ENCODE peak calls at places on chromosomes 11 and 22, in four cellular contexts. O, D, W and Z are unnamed samples.

GRCh38 chr11:94786264-94787126 is 18.3 kb downstream of the AMOTL1 start:
- DNase-seq in D (peak; percentile 33), W (no peak), O (peak; percentile 31), Z (peak; percentile 16)

GRCh38 chr11:63970902-63971301 is 3.5 kb upstream of the COX8A start:
- DNase-seq in W (no peak), D (no peak), O (no peak), Z (peak; percentile 48)

GRCh38 chr11:62390727-62391126 is 28.1 kb upstream of the SCGB1A1 start:
- DNase-seq in D (no peak), O (no peak), W (no peak), Z (no peak)

GRCh38 chr22:19806213-19807160 is 45.9 kb downstream of the TBX1 start:
- DNase-seq in D (peak; percentile 100), W (no peak), O (peak; percentile 42), Z (no peak)

GRCh38 chr22:46582281-46582811 is 37.8 kb upstream of the GRAMD4 start:
- DNase-seq in O (no peak), D (no peak), W (no peak), Z (no peak)

GRCh38 chr11:50075856-50076255 is 43.2 kb downstream of the OR4C45 start:
- DNase-seq in O (no peak), W (no peak), D (no peak), Z (no peak)

GRCh38 chr11:108597736-108598355 is 4.3 kb upstream of the EXPH5 start:
- DNase-seq in O (no peak), W (no peak), D (no peak), Z (no peak)

GRCh38 chr22:19756288-19757128 is 4.1 kb upstream of the TBX1 start:
- DNase-seq in W (no peak), O (peak; percentile 54), D (peak; percentile 99), Z (peak; percentile 35)

GRCh38 chr11:134543144-134544044 is 131.4 kb upstream of the B3GAT1 start:
- DNase-seq in W (no peak), D (no peak), O (no peak), Z (no peak)

GRCh38 chr11:118304227-118304808 is at the start of gene CD3E:
- DNase-seq in D (no peak), O (no peak), W (no peak), Z (no peak)

GRCh38 chr11:35077709-35078695 is 61.0 kb upstream of the CD44 start:
- DNase-seq in W (peak; percentile 88), D (no peak), O (peak; percentile 60), Z (no peak)
- TF ChIP-seq CHD4 in W (no peak), D (no peak), O (no peak), Z (no peak)

GRCh38 chr11:5524756-5525155 is 8.3 kb upstream of the UBQLNL start:
- DNase-seq in O (no peak), W (no peak), D (no peak), Z (no peak)
- TF ChIP-seq CHD4 in O (no peak), W (no peak), D (no peak), Z (no peak)

GRCh38 chr11:44564198-44564597 is 1.3 kb upstream of the CD82 start:
- DNase-seq in W (no peak), O (no peak), D (peak; percentile 2), Z (no peak)

GRCh38 chr11:44565746-44566558 is 489 bp downstream of the CD82 start:
- DNase-seq in D (no peak), W (no peak), O (no peak), Z (no peak)

GRCh38 chr11:44565008-44565745 is at the start of gene CD82:
- DNase-seq in D (peak; percentile 98), W (peak; percentile 84), O (peak; percentile 96), Z (peak; percentile 78)

GRCh38 chr11:44563716-44564115 is 1.7 kb upstream of the CD82 start:
- DNase-seq in W (no peak), D (no peak), O (no peak), Z (no peak)

DNA sequence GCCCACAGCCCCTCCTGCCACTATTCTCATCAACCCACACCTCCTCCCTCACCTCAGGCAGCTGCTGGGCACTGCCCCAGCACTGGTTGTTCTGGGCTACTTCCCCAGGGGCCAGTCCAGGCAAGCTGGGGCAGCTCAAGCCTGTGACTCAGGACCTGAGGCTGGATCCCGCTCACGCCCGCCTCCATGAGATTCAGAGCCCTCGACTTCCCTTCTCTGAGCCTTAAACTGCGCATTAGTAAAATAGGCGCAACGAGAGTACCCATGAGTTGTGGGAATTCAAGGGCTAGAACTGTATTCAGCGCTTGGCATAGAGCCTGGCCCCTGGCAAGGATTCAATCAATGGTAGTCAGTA is 833 bp upstream of the CD82 start:
- DNase-seq in D (peak; percentile 30), W (no peak), O (no peak), Z (no peak)
- TF ChIP-seq CHD4 in D (no peak), W (no peak), O (no peak), Z (no peak)

GRCh38 chr22:26394787-26395186 is 34.3 kb upstream of the ASPHD2 start:
- DNase-seq in D (no peak), O (no peak), W (no peak), Z (no peak)

GRCh38 chr22:26395926-26396325 is 33.1 kb upstream of the ASPHD2 start:
- DNase-seq in O (no peak), W (no peak), D (no peak), Z (no peak)

GRCh38 chr22:26401726-26402125 is 27.3 kb upstream of the ASPHD2 start:
- DNase-seq in D (peak; percentile 75), O (no peak), W (no peak), Z (no peak)

GRCh38 chr22:26399288-26399687 is 29.8 kb upstream of the ASPHD2 start:
- DNase-seq in O (no peak), D (peak; percentile 50), W (no peak), Z (no peak)

GRCh38 chr22:26398741-26399153 is 30.3 kb upstream of the ASPHD2 start:
- DNase-seq in W (no peak), O (peak; percentile 60), D (peak; percentile 31), Z (no peak)
- TF ChIP-seq CHD4 in W (no peak), O (no peak), D (no peak), Z (no peak)

DNA sequence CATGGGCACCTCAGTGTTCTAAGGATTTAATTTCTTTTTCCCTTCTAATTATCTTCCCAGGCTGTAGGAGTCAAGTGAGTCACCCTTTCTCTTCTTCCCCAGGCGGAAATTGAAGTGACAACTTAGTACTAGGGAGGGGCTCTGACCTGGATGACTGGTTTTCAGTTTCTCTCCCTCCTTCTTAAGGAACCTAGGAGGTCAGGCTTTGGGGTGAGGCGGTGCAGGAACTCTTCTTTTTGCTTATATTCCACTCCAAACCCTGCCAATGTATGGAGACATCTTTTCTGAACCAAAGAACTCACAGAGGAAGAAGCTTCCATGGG is 12.6 kb downstream of the ZDHHC5 start:
- DNase-seq in O (no peak), W (no peak), D (no peak), Z (no peak)
- TF ChIP-seq CHD4 in O (no peak), W (no peak), D (no peak), Z (no peak)